ENCODE peak calls at places on chromosomes 13 and 19, in four cellular contexts. One of them, this sample, is unnamed. For H3K27me3, the result is how much of the 10 kb centered on the place peaks cover.

GRCh38 chr19:3387645-3388589 is 21.5 kb downstream of the NFIC start:
- DNase-seq in vagina: no peak
- DNase-seq in sigmoid colon: peak
- DNase-seq in IMR-90: peak
- DNase-seq in this sample: peak

GRCh38 chr13:113792821-113793717 is 34.0 kb downstream of the TMEM255B start:
- DNase-seq in vagina: no peak
- DNase-seq in sigmoid colon: no peak
- DNase-seq in IMR-90: no peak
- DNase-seq in this sample: no peak

GRCh38 chr13:92972751-92973150 is 253.9 kb upstream of the GPC6 start:
- DNase-seq in IMR-90: no peak
- DNase-seq in sigmoid colon: no peak
- DNase-seq in vagina: no peak
- DNase-seq in this sample: no peak

GRCh38 chr13:35210234-35210633 is 266.3 kb downstream of the MAB21L1 start:
- DNase-seq in vagina: no peak
- DNase-seq in sigmoid colon: no peak
- DNase-seq in IMR-90: no peak
- DNase-seq in this sample: no peak

GRCh38 chr13:51192348-51192747 is 29.9 kb upstream of the FAM124A start:
- DNase-seq in sigmoid colon: no peak
- DNase-seq in IMR-90: no peak
- DNase-seq in vagina: no peak
- DNase-seq in this sample: no peak

GRCh38 chr19:58555369-58555885 is 522 bp upstream of the CHMP2A start:
- DNase-seq in IMR-90: no peak
- DNase-seq in vagina: no peak
- DNase-seq in sigmoid colon: peak
- DNase-seq in this sample: no peak

GRCh38 chr13:39364797-39365468 is 238.1 kb downstream of the LHFPL6 start:
- DNase-seq in IMR-90: peak
- DNase-seq in sigmoid colon: no peak
- DNase-seq in vagina: no peak
- DNase-seq in this sample: no peak

GRCh38 chr19:53333071-53333465 is 481 bp upstream of the ZNF845 start:
- DNase-seq in vagina: no peak
- DNase-seq in sigmoid colon: peak
- DNase-seq in IMR-90: no peak
- DNase-seq in this sample: no peak

GRCh38 chr19:16381756-16382401 is 57.3 kb downstream of the KLF2 start:
- DNase-seq in sigmoid colon: peak
- DNase-seq in vagina: peak
- DNase-seq in IMR-90: no peak
- DNase-seq in this sample: peak

GRCh38 chr19:390386-391198 is 18.4 kb downstream of the C2CD4C start:
- DNase-seq in IMR-90: no peak
- DNase-seq in vagina: no peak
- DNase-seq in sigmoid colon: no peak
- DNase-seq in this sample: peak
- H3K27me3 ChIP-seq in IMR-90: under half
- H3K27me3 ChIP-seq in vagina: under half
- H3K27me3 ChIP-seq in sigmoid colon: under half
- H3K27me3 ChIP-seq in this sample: under half

GRCh38 chr19:10838377-10838776 is 2.4 kb upstream of the TMED1 start:
- DNase-seq in IMR-90: no peak
- DNase-seq in vagina: no peak
- DNase-seq in sigmoid colon: no peak
- DNase-seq in this sample: no peak

GRCh38 chr19:10835089-10835753 is 791 bp downstream of the TMED1 start:
- DNase-seq in sigmoid colon: peak
- DNase-seq in vagina: peak
- DNase-seq in IMR-90: no peak
- DNase-seq in this sample: no peak

GRCh38 chr19:10836478-10837325 is 690 bp upstream of the TMED1 start:
- DNase-seq in vagina: no peak
- DNase-seq in IMR-90: no peak
- DNase-seq in sigmoid colon: peak
- DNase-seq in this sample: peak

GRCh38 chr19:10832659-10833296 is 3.2 kb downstream of the TMED1 start:
- DNase-seq in sigmoid colon: no peak
- DNase-seq in vagina: no peak
- DNase-seq in IMR-90: no peak
- DNase-seq in this sample: peak

DNA sequence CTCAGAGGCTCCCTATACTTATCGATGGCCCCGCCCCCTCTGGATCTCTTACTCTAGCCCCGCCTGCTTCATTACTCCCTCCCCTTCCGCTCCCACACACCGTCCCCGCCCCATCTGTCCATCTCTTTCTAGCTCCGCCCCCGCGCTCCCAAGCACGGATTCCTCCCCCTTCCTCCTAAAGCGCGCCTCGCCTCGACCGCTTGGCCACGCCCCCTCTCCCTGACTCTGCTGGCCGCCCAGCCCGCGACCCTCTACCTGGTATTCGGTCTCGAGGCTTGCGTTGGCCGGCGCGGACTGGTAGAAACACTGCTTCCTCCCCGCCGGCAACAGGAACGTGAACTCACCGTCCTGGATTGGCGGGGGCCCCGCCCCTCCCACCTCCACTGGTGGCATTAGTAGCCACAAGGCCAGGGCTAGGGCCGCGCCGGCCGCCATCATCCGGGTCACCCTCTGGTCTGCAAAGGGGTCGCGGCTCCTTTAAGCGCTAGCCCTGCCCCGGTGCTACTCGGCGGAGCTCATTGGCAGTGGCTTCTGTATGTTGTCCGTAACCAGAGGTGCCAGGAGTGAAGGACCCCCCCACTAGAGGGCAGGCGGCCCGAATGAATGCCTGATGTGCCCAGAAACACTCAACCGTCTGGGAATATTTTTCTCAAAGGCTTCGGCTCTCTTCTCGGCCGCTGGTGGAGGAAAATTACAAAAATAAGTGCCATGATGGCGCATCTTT is at the start of gene TMED1:
- DNase-seq in IMR-90: peak
- DNase-seq in sigmoid colon: peak
- DNase-seq in vagina: peak
- DNase-seq in this sample: peak
- TF ChIP-seq POLR2A in IMR-90: peak
- TF ChIP-seq POLR2A in sigmoid colon: peak
- TF ChIP-seq POLR2A in vagina: no peak
- TF ChIP-seq POLR2A in this sample: peak

GRCh38 chr19:35556025-35556590 is 7.3 kb downstream of the ATP4A start:
- DNase-seq in IMR-90: no peak
- DNase-seq in sigmoid colon: no peak
- DNase-seq in vagina: no peak
- DNase-seq in this sample: no peak
- H3K27me3 ChIP-seq in IMR-90: under half
- H3K27me3 ChIP-seq in sigmoid colon: under half
- H3K27me3 ChIP-seq in vagina: under half
- H3K27me3 ChIP-seq in this sample: under half

GRCh38 chr13:59745395-59745788 is 418.3 kb downstream of the DIAPH3 start:
- DNase-seq in IMR-90: peak
- DNase-seq in vagina: no peak
- DNase-seq in sigmoid colon: no peak
- DNase-seq in this sample: no peak

GRCh38 chr13:59742467-59742866 is 421.3 kb downstream of the DIAPH3 start:
- DNase-seq in sigmoid colon: no peak
- DNase-seq in IMR-90: no peak
- DNase-seq in vagina: no peak
- DNase-seq in this sample: no peak

GRCh38 chr13:59743195-59743594 is 420.5 kb downstream of the DIAPH3 start:
- DNase-seq in sigmoid colon: no peak
- DNase-seq in vagina: no peak
- DNase-seq in IMR-90: peak
- DNase-seq in this sample: no peak

GRCh38 chr13:59746291-59746962 is 417.3 kb downstream of the DIAPH3 start:
- DNase-seq in IMR-90: peak
- DNase-seq in sigmoid colon: no peak
- DNase-seq in vagina: no peak
- DNase-seq in this sample: no peak

DNA sequence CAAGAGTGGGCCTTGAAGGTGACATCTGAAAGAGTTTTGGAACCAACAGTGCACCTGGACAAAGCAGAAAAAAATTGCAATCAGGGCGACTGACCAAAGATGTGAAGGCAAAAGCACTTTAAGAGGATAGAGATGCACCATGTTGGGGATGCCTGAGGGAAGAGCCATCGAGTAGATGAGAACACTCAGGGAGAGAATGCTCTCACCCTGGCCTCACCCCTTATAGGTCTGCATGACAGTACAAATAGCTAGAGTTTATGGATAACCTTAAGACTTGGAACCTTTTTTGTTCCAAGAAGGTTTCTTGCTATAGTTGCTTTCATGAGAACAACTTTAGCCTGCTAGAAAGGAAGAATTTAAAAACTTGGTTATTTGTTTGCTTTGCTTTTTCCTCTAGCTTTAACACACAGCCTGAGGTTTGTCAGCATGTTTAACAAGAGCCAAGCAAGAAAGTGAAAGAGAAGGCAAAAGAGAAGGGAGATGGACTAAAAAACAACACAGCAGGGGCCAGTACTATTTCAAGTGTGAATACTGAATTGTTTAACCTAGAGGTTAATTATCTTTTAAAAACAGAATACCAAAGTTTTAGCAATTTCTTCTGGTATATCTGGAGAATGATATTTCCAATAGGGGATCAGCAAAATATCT is 418.9 kb downstream of the DIAPH3 start:
- DNase-seq in IMR-90: peak
- DNase-seq in sigmoid colon: no peak
- DNase-seq in vagina: no peak
- DNase-seq in this sample: no peak
- TF ChIP-seq POLR2A in IMR-90: no peak
- TF ChIP-seq POLR2A in sigmoid colon: no peak
- TF ChIP-seq POLR2A in vagina: no peak
- TF ChIP-seq POLR2A in this sample: no peak

GRCh38 chr13:48160879-48161278 is 66.0 kb upstream of the MED4 start:
- DNase-seq in IMR-90: no peak
- DNase-seq in vagina: no peak
- DNase-seq in sigmoid colon: no peak
- DNase-seq in this sample: no peak
- H3K27me3 ChIP-seq in IMR-90: under half
- H3K27me3 ChIP-seq in vagina: under half
- H3K27me3 ChIP-seq in sigmoid colon: under half
- H3K27me3 ChIP-seq in this sample: under half

GRCh38 chr13:97191143-97191542 is 31.0 kb upstream of the MBNL2 start:
- DNase-seq in IMR-90: no peak
- DNase-seq in sigmoid colon: no peak
- DNase-seq in vagina: no peak
- DNase-seq in this sample: no peak

GRCh38 chr13:97192166-97192565 is 30.0 kb upstream of the MBNL2 start:
- DNase-seq in sigmoid colon: no peak
- DNase-seq in IMR-90: no peak
- DNase-seq in vagina: no peak
- DNase-seq in this sample: no peak

GRCh38 chr13:97191615-97192014 is 30.5 kb upstream of the MBNL2 start:
- DNase-seq in IMR-90: no peak
- DNase-seq in sigmoid colon: no peak
- DNase-seq in vagina: no peak
- DNase-seq in this sample: no peak

GRCh38 chr13:97194473-97194872 is 27.7 kb upstream of the MBNL2 start:
- DNase-seq in vagina: no peak
- DNase-seq in IMR-90: peak
- DNase-seq in sigmoid colon: no peak
- DNase-seq in this sample: no peak

DNA sequence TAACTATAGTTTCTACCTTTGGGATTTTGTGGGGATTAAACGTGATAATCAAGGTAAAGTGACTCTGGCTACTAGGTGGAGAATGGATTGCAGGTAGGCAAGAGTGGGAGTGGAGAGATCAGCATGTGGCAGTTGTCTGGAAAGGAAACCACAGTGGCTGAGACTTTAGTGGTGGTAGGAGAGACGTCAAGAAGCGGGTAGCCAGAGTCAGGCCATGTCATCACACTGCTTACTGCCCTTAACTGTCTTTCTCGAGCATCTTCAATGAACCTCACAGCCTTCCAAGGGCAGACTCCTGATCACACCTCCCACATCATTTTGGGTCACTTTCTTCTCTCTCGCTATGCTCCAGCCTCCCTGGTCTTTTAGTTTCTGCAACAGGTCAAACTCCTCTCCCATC is 28.6 kb upstream of the MBNL2 start:
- DNase-seq in sigmoid colon: no peak
- DNase-seq in vagina: no peak
- DNase-seq in IMR-90: no peak
- DNase-seq in this sample: no peak
- TF ChIP-seq POLR2A in sigmoid colon: no peak
- TF ChIP-seq POLR2A in vagina: no peak
- TF ChIP-seq POLR2A in IMR-90: no peak
- TF ChIP-seq POLR2A in this sample: no peak